ENCODE peak calls at places on chromosome 14, in five cellular contexts. O is nephron progenitor cell; L is activated CD4-positive, CD25-positive, alpha-beta regulatory T cell; B is NCI-H146; Z is stimulated activated CD4-positive, alpha-beta T cell treated with anti-CD3 and anti-CD28 coated beads, Interleukin-2, amount 100 ng/mL, for 24 hours. F is an unnamed sample.

GRCh38 chr14:89965839-89966238 is 10.1 kb downstream of the TDP1 start:
- DNase-seq in Z (no peak), O (no peak), L (no peak), B (no peak), F (no peak)

GRCh38 chr14:65940056-65940735 is 527.7 kb downstream of the FUT8 start:
- DNase-seq in B (peak; percentile 73), O (peak; percentile 30), Z (no peak), L (no peak), F (no peak)

GRCh38 chr14:41925409-41925808 is 318.7 kb downstream of the LRFN5 start:
- DNase-seq in Z (no peak), B (peak; percentile 38), L (no peak), O (no peak), F (peak; percentile 12)

GRCh38 chr14:50067723-50068495 is 48.5 kb downstream of the VCPKMT start:
- DNase-seq in Z (peak; percentile 18), O (no peak), L (no peak), B (no peak), F (no peak)

GRCh38 chr14:29016050-29016900 is 249.7 kb downstream of the FOXG1 start:
- DNase-seq in O (peak; percentile 73), B (peak; percentile 14), L (no peak), Z (no peak), F (peak; percentile 53)

GRCh38 chr14:97306133-97306784 is 509.1 kb downstream of the VRK1 start:
- DNase-seq in Z (no peak), L (no peak), B (no peak), O (no peak), F (no peak)

GRCh38 chr14:95389471-95390011 is 69.8 kb upstream of the CLMN start:
- DNase-seq in B (no peak), Z (no peak), O (no peak), L (no peak), F (no peak)

GRCh38 chr14:104547998-104548700 is 31.4 kb upstream of the C14orf180 start:
- DNase-seq in O (no peak), L (no peak), B (no peak), Z (no peak), F (no peak)

GRCh38 chr14:104882325-104882973 is 17.4 kb downstream of the CEP170B start:
- DNase-seq in L (no peak), Z (no peak), O (peak; percentile 67), B (peak; percentile 25), F (peak; percentile 52)

GRCh38 chr14:54003064-54003463 is 46.4 kb upstream of the BMP4 start:
- DNase-seq in O (no peak), L (no peak), B (no peak), Z (no peak), F (no peak)

GRCh38 chr14:94383777-94384176 is 4.6 kb downstream of the SERPINA1 start:
- DNase-seq in B (no peak), Z (no peak), L (no peak), O (no peak), F (no peak)

GRCh38 chr14:101444116-101444515 is 117.2 kb upstream of the DIO3 start:
- DNase-seq in O (no peak), B (no peak), Z (no peak), L (no peak), F (no peak)

GRCh38 chr14:105356927-105357326 is 41.4 kb upstream of the TEX22 start:
- DNase-seq in O (no peak), L (no peak), Z (no peak), B (peak; percentile 83), F (no peak)

GRCh38 chr14:57533214-57533613 is 39.6 kb upstream of the CCDC198 start:
- DNase-seq in Z (no peak), O (no peak), B (no peak), L (no peak), F (no peak)

GRCh38 chr14:24062216-24062980 is 9.0 kb upstream of the CPNE6 start:
- DNase-seq in O (no peak), L (no peak), B (no peak), Z (no peak), F (no peak)

GRCh38 chr14:69703047-69704046 is 63.6 kb upstream of the SRSF5 start:
- DNase-seq in B (peak; percentile 28), O (no peak), L (no peak), Z (no peak), F (no peak)

GRCh38 chr14:56491299-56492285 is 88.0 kb upstream of the TMEM260 start:
- DNase-seq in B (peak; percentile 75), O (peak; percentile 73), L (no peak), Z (peak; percentile 43), F (peak; percentile 79)

GRCh38 chr14:65131176-65131765 is 29.0 kb upstream of the MAX start:
- DNase-seq in O (no peak), B (no peak), L (no peak), Z (no peak), F (no peak)

GRCh38 chr14:37945959-37946358 is 261.7 kb upstream of the SSTR1 start:
- DNase-seq in O (no peak), L (no peak), B (no peak), Z (no peak), F (no peak)

GRCh38 chr14:72169521-72169920 is 237.3 kb downstream of the RGS6 start:
- DNase-seq in O (no peak), Z (no peak), B (no peak), L (no peak), F (no peak)

GRCh38 chr14:65478596-65478995 is 66.1 kb downstream of the FUT8 start:
- DNase-seq in B (peak; percentile 1), Z (no peak), L (no peak), O (no peak), F (peak; percentile 58)